ENCODE peak calls at places on chromosomes 6 and 20, in ten cellular contexts. Y is Peyer's patch; P is cardiac muscle cell; D is mesenchymal stem cell; B is CD4-positive, CD25-positive, alpha-beta regulatory T cell; W is neural progenitor cell; L is HCT116; J is tibial artery; G is thoracic aorta; T is heart right ventricle. A is an unnamed sample.

GRCh38 chr6:41306187-41306854 is 19.8 kb upstream of the TREM1 start:
- DNase-seq in Y (peak; percentile 52), P (peak; percentile 55), D (peak; percentile 53), B (peak; percentile 16), W (peak; percentile 74), L (peak; percentile 58), J (no peak), G (no peak), T (no peak), A (no peak)

GRCh38 chr20:12203981-12204380 is 286.3 kb downstream of the BTBD3 start:
- DNase-seq in Y (no peak), P (no peak), D (no peak), B (no peak), W (no peak), L (no peak), J (no peak), G (no peak), T (no peak), A (no peak)

GRCh38 chr6:100353276-100354015 is 111.3 kb downstream of the SIM1 start:
- DNase-seq in Y (no peak), P (peak; percentile 79), D (peak; percentile 21), B (no peak), W (no peak), L (no peak), J (no peak), G (no peak), T (no peak), A (no peak)

GRCh38 chr6:14129572-14129971 is 12.0 kb downstream of the CD83 start:
- DNase-seq in Y (peak; percentile 58), P (peak; percentile 85), D (peak; percentile 72), B (no peak), W (peak; percentile 80), L (peak; percentile 34), J (no peak), G (no peak), T (peak; percentile 20), A (peak; percentile 66)

GRCh38 chr6:73747293-73747692 is 51.3 kb downstream of the CD109 start:
- DNase-seq in Y (no peak), P (no peak), D (no peak), B (no peak), W (no peak), L (no peak), J (no peak), G (no peak), T (no peak), A (no peak)

GRCh38 chr20:51037499-51038110 is 14.7 kb upstream of the KCNG1 start:
- DNase-seq in Y (no peak), P (no peak), D (no peak), B (no peak), W (no peak), L (no peak), J (no peak), G (no peak), T (no peak), A (no peak)

GRCh38 chr20:49510562-49511117 is 28.2 kb upstream of the KCNB1 start:
- DNase-seq in Y (no peak), P (peak; percentile 96), D (peak; percentile 12), B (no peak), W (no peak), L (no peak), J (peak; percentile 91), G (no peak), T (peak; percentile 59), A (no peak)

GRCh38 chr20:60695223-60695622 is 556.8 kb upstream of the CDH4 start:
- DNase-seq in Y (no peak), P (peak; percentile 61), D (peak; percentile 23), B (no peak), W (no peak), L (no peak), J (no peak), G (no peak), T (no peak), A (no peak)

GRCh38 chr6:5365430-5366195 is 104.3 kb downstream of the FARS2 start:
- DNase-seq in Y (no peak), P (no peak), D (no peak), B (no peak), W (no peak), L (no peak), J (no peak), G (no peak), T (no peak), A (no peak)

GRCh38 chr6:82374481-82374880 is 10.9 kb downstream of the TPBG start:
- DNase-seq in Y (no peak), P (no peak), D (peak; percentile 41), B (no peak), W (no peak), L (no peak), J (no peak), G (no peak), T (no peak), A (no peak)

GRCh38 chr20:62737271-62737761 is 28.7 kb downstream of the NTSR1 start:
- DNase-seq in Y (no peak), P (no peak), D (no peak), B (no peak), W (no peak), L (no peak), J (peak; percentile 51), G (no peak), T (no peak), A (peak; percentile 52)

GRCh38 chr6:15184441-15184861 is 61.4 kb upstream of the JARID2 start:
- DNase-seq in Y (no peak), P (no peak), D (no peak), B (no peak), W (no peak), L (no peak), J (no peak), G (no peak), T (no peak), A (no peak)

GRCh38 chr6:147204060-147204785 is at the start of gene STXBP5:
- DNase-seq in Y (peak; percentile 58), P (peak; percentile 62), D (peak; percentile 61), B (peak; percentile 30), W (peak; percentile 69), L (no peak), J (peak; percentile 76), G (no peak), T (peak; percentile 57), A (peak; percentile 77)

GRCh38 chr6:76886900-76887299 is 576.4 kb downstream of the HTR1B start:
- DNase-seq in Y (no peak), P (no peak), D (no peak), B (no peak), W (no peak), L (no peak), J (no peak), G (no peak), T (no peak), A (no peak)

DNA sequence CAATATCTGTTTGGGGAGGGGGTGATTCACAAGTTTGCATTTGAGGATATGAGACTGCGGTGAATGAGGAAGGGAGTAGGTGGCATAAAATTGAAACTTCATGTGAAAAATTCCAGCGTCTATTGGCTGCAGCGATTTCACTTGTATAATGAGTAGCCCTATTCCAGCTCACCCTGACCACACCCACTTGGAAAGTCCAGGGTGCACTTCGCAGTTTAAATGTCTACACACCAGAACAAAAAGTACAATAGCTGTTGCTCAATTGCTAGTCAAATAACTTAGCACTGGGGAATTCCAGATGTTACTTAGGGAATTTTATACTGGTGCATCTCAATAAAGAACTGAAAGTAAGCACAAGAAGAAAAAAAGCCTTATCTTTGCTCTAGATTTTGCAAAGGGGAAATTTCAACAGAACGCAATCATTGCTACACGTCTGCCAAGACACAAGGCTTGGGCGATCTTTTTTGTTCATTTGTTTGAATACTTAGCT is 6.3 kb downstream of the TNFAIP3 start:
- DNase-seq in Y (peak; percentile 66), P (peak; percentile 98), D (peak; percentile 85), B (peak; percentile 68), W (no peak), L (no peak), J (peak; percentile 84), G (peak; percentile 63), T (no peak), A (peak; percentile 69)
- H3K4me1 ChIP-seq in Y (no peaks in the 10 kb centered on the region), P (peaks cover 6% of the 10 kb centered on the region), D (peaks cover 2% of the 10 kb centered on the region), B (peaks cover 67% of the 10 kb centered on the region), W (peaks cover 52% of the 10 kb centered on the region), L (peaks cover under 1% of the 10 kb centered on the region), J (peaks cover 20% of the 10 kb centered on the region), G (peaks cover 7% of the 10 kb centered on the region), T (peaks cover 16% of the 10 kb centered on the region), A (peaks cover 36% of the 10 kb centered on the region)

DNA sequence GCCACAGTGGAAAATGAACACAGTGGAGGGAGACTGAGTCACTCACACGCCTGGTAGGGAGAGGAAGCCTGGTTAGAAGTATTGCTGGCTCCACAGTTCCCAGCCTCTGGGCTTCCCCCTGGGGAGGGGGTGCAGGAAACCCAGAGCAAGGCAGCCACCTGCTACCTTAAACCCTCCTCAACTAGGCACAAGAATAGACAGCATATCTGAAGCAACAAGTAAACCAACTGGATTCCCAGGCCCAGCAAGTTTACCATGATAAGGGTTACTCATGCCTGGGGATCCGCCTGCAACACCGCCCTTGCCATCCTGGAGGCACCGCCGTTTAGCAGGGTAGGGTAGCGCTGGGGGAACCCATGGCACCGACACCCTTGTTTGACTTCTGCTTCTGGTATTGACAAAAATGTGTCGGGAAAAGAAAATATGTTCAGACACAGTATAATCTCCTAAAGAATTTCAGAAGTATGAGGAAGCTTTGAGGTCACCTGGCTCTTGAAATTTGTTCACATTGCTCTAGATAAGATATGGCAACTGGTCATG is 38.3 kb downstream of the SLC22A23 start:
- DNase-seq in Y (no peak), P (no peak), D (no peak), B (no peak), W (no peak), L (no peak), J (no peak), G (no peak), T (no peak), A (peak; percentile 48)
- H3K4me1 ChIP-seq in Y (peaks cover 4% of the 10 kb centered on the region), P (peaks cover 39% of the 10 kb centered on the region), D (peaks cover 6% of the 10 kb centered on the region), B (no peaks in the 10 kb centered on the region), W (peaks cover 31% of the 10 kb centered on the region), L (peaks cover 20% of the 10 kb centered on the region), J (no peaks in the 10 kb centered on the region), G (no peaks in the 10 kb centered on the region), T (no peaks in the 10 kb centered on the region), A (peaks cover 14% of the 10 kb centered on the region)

GRCh38 chr6:31903957-31904356 is 2.1 kb upstream of the ZBTB12 start:
- DNase-seq in Y (no peak), P (peak; percentile 58), D (peak; percentile 24), B (no peak), W (no peak), L (no peak), J (no peak), G (no peak), T (no peak), A (no peak)
- H3K4me1 ChIP-seq in Y (no peaks in the 10 kb centered on the region), P (peaks cover 11% of the 10 kb centered on the region), D (peaks cover 17% of the 10 kb centered on the region), B (peaks cover 21% of the 10 kb centered on the region), W (peaks cover 35% of the 10 kb centered on the region), L (peaks cover 44% of the 10 kb centered on the region), J (peaks cover 30% of the 10 kb centered on the region), G (peaks cover 5% of the 10 kb centered on the region), T (peaks cover 17% of the 10 kb centered on the region), A (peaks cover 16% of the 10 kb centered on the region)

DNA sequence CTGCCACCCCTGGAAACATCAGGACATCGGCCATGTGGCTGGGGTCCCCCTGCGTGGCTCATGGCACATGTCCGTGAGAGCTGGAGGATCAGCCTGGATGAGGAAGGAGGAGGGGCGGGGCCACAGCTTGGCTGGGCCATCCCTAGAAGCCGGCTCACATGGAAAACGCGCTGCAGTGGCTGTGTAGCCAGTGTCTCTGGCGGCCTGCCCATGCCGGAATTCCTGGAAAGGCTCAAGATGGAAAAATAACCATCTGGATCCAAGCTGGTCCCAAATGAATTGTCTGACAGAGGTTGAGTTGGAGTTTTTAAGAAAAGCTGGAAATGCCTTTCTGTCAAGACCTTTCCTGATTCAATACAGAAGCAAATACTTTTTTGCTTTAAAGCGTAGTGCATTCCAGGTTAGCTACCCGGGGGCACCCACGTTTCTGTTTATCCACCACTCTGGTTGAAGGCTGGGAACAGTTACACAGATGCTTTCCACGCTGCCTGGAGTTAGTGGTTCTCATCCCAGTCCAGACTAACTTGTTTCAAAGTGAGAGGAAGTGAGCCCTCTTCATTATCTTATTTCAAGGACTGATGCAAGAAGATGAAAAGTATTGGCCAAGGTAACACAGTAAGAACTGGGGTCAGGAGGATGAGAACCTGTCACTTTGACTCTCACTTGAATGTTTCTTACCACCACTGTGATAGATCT is 99.0 kb downstream of the GMPR start:
- DNase-seq in Y (peak; percentile 37), P (peak; percentile 98), D (peak; percentile 93), B (no peak), W (no peak), L (no peak), J (peak; percentile 96), G (peak; percentile 78), T (peak; percentile 97), A (peak; percentile 77)
- H3K4me1 ChIP-seq in Y (no peaks in the 10 kb centered on the region), P (peaks cover 2% of the 10 kb centered on the region), D (peaks cover 22% of the 10 kb centered on the region), B (no peaks in the 10 kb centered on the region), W (peaks cover 3% of the 10 kb centered on the region), L (peaks cover 41% of the 10 kb centered on the region), J (peaks cover 51% of the 10 kb centered on the region), G (peaks cover 23% of the 10 kb centered on the region), T (peaks cover 45% of the 10 kb centered on the region), A (no peaks in the 10 kb centered on the region)